ENCODE peak calls at places on chromosomes 13 and 19, in ten cellular contexts. One of them, this sample, is unnamed.
A peak's percentile ranks its signal among the peaks of the same experiment; 100 is the strongest.

GRCh38 chr13:26236306-26236705 is 14.2 kb upstream of the RNF6 start:
- DNase-seq in HFFc6: no peak
- DNase-seq in psoas muscle: no peak
- DNase-seq in AG04450: no peak
- DNase-seq in cardiac fibroblast: no peak
- DNase-seq in hepatocyte: no peak
- DNase-seq in thoracic aorta: no peak
- DNase-seq in dorsolateral prefrontal cortex: no peak
- DNase-seq in HCT116: no peak
- DNase-seq in pancreas: no peak
- DNase-seq in this sample: peak; percentile 51

GRCh38 chr19:13260883-13261653 is 110.9 kb downstream of the IER2 start:
- DNase-seq in AG04450: peak; percentile 54
- DNase-seq in HCT116: peak; percentile 94
- DNase-seq in HFFc6: peak; percentile 93
- DNase-seq in thoracic aorta: no peak
- DNase-seq in cardiac fibroblast: peak; percentile 60
- DNase-seq in psoas muscle: no peak
- DNase-seq in dorsolateral prefrontal cortex: no peak
- DNase-seq in pancreas: no peak
- DNase-seq in hepatocyte: peak; percentile 62
- DNase-seq in this sample: peak; percentile 88

GRCh38 chr13:24741016-24741662 is 22.8 kb upstream of the RNF17 start:
- DNase-seq in pancreas: peak; percentile 60
- DNase-seq in thoracic aorta: no peak
- DNase-seq in cardiac fibroblast: no peak
- DNase-seq in psoas muscle: no peak
- DNase-seq in HCT116: no peak
- DNase-seq in AG04450: no peak
- DNase-seq in HFFc6: no peak
- DNase-seq in dorsolateral prefrontal cortex: no peak
- DNase-seq in hepatocyte: no peak
- DNase-seq in this sample: no peak

GRCh38 chr13:38814331-38814730 is 127.5 kb downstream of the FREM2 start:
- DNase-seq in HFFc6: no peak
- DNase-seq in HCT116: no peak
- DNase-seq in hepatocyte: no peak
- DNase-seq in dorsolateral prefrontal cortex: no peak
- DNase-seq in cardiac fibroblast: no peak
- DNase-seq in AG04450: no peak
- DNase-seq in pancreas: no peak
- DNase-seq in thoracic aorta: no peak
- DNase-seq in psoas muscle: no peak
- DNase-seq in this sample: no peak

GRCh38 chr13:50222569-50223332 is 207.5 kb downstream of the KCNRG start:
- DNase-seq in hepatocyte: peak; percentile 44
- DNase-seq in psoas muscle: peak; percentile 80
- DNase-seq in AG04450: no peak
- DNase-seq in HCT116: no peak
- DNase-seq in cardiac fibroblast: peak; percentile 86
- DNase-seq in HFFc6: no peak
- DNase-seq in dorsolateral prefrontal cortex: peak; percentile 32
- DNase-seq in thoracic aorta: peak; percentile 31
- DNase-seq in pancreas: peak; percentile 71
- DNase-seq in this sample: peak; percentile 77

GRCh38 chr13:49629947-49630346 is 1.6 kb downstream of the ARL11 start:
- DNase-seq in hepatocyte: no peak
- DNase-seq in thoracic aorta: no peak
- DNase-seq in HFFc6: no peak
- DNase-seq in HCT116: no peak
- DNase-seq in pancreas: no peak
- DNase-seq in psoas muscle: no peak
- DNase-seq in dorsolateral prefrontal cortex: no peak
- DNase-seq in AG04450: no peak
- DNase-seq in cardiac fibroblast: no peak
- DNase-seq in this sample: no peak

GRCh38 chr19:36213793-36214387 is 575 bp downstream of the ZNF565 start:
- DNase-seq in AG04450: no peak
- DNase-seq in thoracic aorta: peak; percentile 14
- DNase-seq in dorsolateral prefrontal cortex: peak; percentile 35
- DNase-seq in cardiac fibroblast: peak; percentile 16
- DNase-seq in pancreas: no peak
- DNase-seq in psoas muscle: no peak
- DNase-seq in HCT116: no peak
- DNase-seq in HFFc6: peak; percentile 24
- DNase-seq in hepatocyte: peak; percentile 6
- DNase-seq in this sample: peak; percentile 4

GRCh38 chr13:47120284-47120683 is 223.4 kb upstream of the HTR2A start:
- DNase-seq in AG04450: no peak
- DNase-seq in psoas muscle: no peak
- DNase-seq in HCT116: no peak
- DNase-seq in hepatocyte: no peak
- DNase-seq in pancreas: peak; percentile 30
- DNase-seq in HFFc6: no peak
- DNase-seq in dorsolateral prefrontal cortex: no peak
- DNase-seq in thoracic aorta: no peak
- DNase-seq in cardiac fibroblast: no peak
- DNase-seq in this sample: no peak

GRCh38 chr19:13788991-13789390 is 6.3 kb upstream of the ZSWIM4 start:
- DNase-seq in cardiac fibroblast: peak; percentile 68
- DNase-seq in AG04450: no peak
- DNase-seq in thoracic aorta: peak; percentile 47
- DNase-seq in HCT116: no peak
- DNase-seq in HFFc6: no peak
- DNase-seq in hepatocyte: no peak
- DNase-seq in psoas muscle: no peak
- DNase-seq in pancreas: no peak
- DNase-seq in dorsolateral prefrontal cortex: no peak
- DNase-seq in this sample: peak; percentile 63

GRCh38 chr13:33263484-33263883 is 22.1 kb downstream of the STARD13 start:
- DNase-seq in psoas muscle: no peak
- DNase-seq in thoracic aorta: no peak
- DNase-seq in pancreas: no peak
- DNase-seq in cardiac fibroblast: no peak
- DNase-seq in dorsolateral prefrontal cortex: no peak
- DNase-seq in hepatocyte: no peak
- DNase-seq in HCT116: no peak
- DNase-seq in AG04450: no peak
- DNase-seq in HFFc6: no peak
- DNase-seq in this sample: no peak

GRCh38 chr13:33262554-33262953 is 23.0 kb downstream of the STARD13 start:
- DNase-seq in HCT116: no peak
- DNase-seq in cardiac fibroblast: no peak
- DNase-seq in thoracic aorta: no peak
- DNase-seq in AG04450: no peak
- DNase-seq in pancreas: no peak
- DNase-seq in dorsolateral prefrontal cortex: no peak
- DNase-seq in HFFc6: no peak
- DNase-seq in hepatocyte: peak; percentile 14
- DNase-seq in psoas muscle: no peak
- DNase-seq in this sample: no peak

GRCh38 chr13:33263976-33264619 is 21.5 kb downstream of the STARD13 start:
- DNase-seq in pancreas: no peak
- DNase-seq in HFFc6: peak; percentile 37
- DNase-seq in hepatocyte: no peak
- DNase-seq in thoracic aorta: no peak
- DNase-seq in HCT116: no peak
- DNase-seq in dorsolateral prefrontal cortex: no peak
- DNase-seq in cardiac fibroblast: no peak
- DNase-seq in psoas muscle: no peak
- DNase-seq in AG04450: no peak
- DNase-seq in this sample: no peak

GRCh38 chr13:33262069-33262487 is 23.5 kb downstream of the STARD13 start:
- DNase-seq in pancreas: no peak
- DNase-seq in cardiac fibroblast: no peak
- DNase-seq in HCT116: peak; percentile 66
- DNase-seq in dorsolateral prefrontal cortex: no peak
- DNase-seq in thoracic aorta: no peak
- DNase-seq in psoas muscle: peak; percentile 32
- DNase-seq in AG04450: no peak
- DNase-seq in HFFc6: peak; percentile 47
- DNase-seq in hepatocyte: peak; percentile 76
- DNase-seq in this sample: no peak

GRCh38 chr13:33262997-33263396 is 22.6 kb downstream of the STARD13 start:
- DNase-seq in HFFc6: no peak
- DNase-seq in dorsolateral prefrontal cortex: no peak
- DNase-seq in cardiac fibroblast: no peak
- DNase-seq in thoracic aorta: no peak
- DNase-seq in HCT116: no peak
- DNase-seq in hepatocyte: no peak
- DNase-seq in psoas muscle: no peak
- DNase-seq in AG04450: no peak
- DNase-seq in pancreas: no peak
- DNase-seq in this sample: no peak
- TF ChIP-seq CTCF in HFFc6: peak; percentile 61
- TF ChIP-seq CTCF in dorsolateral prefrontal cortex: peak; percentile 43
- TF ChIP-seq CTCF in cardiac fibroblast: peak; percentile 10
- TF ChIP-seq CTCF in thoracic aorta: no peak
- TF ChIP-seq CTCF in HCT116: no peak
- TF ChIP-seq CTCF in hepatocyte: no peak
- TF ChIP-seq CTCF in psoas muscle: no peak
- TF ChIP-seq CTCF in AG04450: no peak
- TF ChIP-seq CTCF in pancreas: no peak
- TF ChIP-seq CTCF in this sample: no peak

GRCh38 chr13:34634443-34634842 is 307.6 kb upstream of the NBEA start:
- DNase-seq in AG04450: no peak
- DNase-seq in cardiac fibroblast: no peak
- DNase-seq in dorsolateral prefrontal cortex: no peak
- DNase-seq in psoas muscle: no peak
- DNase-seq in pancreas: no peak
- DNase-seq in hepatocyte: no peak
- DNase-seq in thoracic aorta: no peak
- DNase-seq in HCT116: no peak
- DNase-seq in HFFc6: no peak
- DNase-seq in this sample: no peak
- TF ChIP-seq CTCF in AG04450: no peak
- TF ChIP-seq CTCF in cardiac fibroblast: no peak
- TF ChIP-seq CTCF in dorsolateral prefrontal cortex: no peak
- TF ChIP-seq CTCF in psoas muscle: no peak
- TF ChIP-seq CTCF in pancreas: no peak
- TF ChIP-seq CTCF in hepatocyte: no peak
- TF ChIP-seq CTCF in thoracic aorta: no peak
- TF ChIP-seq CTCF in HCT116: no peak
- TF ChIP-seq CTCF in HFFc6: no peak
- TF ChIP-seq CTCF in this sample: no peak

GRCh38 chr13:59176775-59177174 is 987.0 kb downstream of the DIAPH3 start:
- DNase-seq in HCT116: no peak
- DNase-seq in dorsolateral prefrontal cortex: no peak
- DNase-seq in hepatocyte: no peak
- DNase-seq in pancreas: no peak
- DNase-seq in HFFc6: no peak
- DNase-seq in AG04450: no peak
- DNase-seq in cardiac fibroblast: no peak
- DNase-seq in psoas muscle: no peak
- DNase-seq in thoracic aorta: no peak
- DNase-seq in this sample: no peak

GRCh38 chr13:59182241-59182640 is 981.5 kb downstream of the DIAPH3 start:
- DNase-seq in dorsolateral prefrontal cortex: no peak
- DNase-seq in psoas muscle: no peak
- DNase-seq in hepatocyte: no peak
- DNase-seq in HFFc6: no peak
- DNase-seq in HCT116: no peak
- DNase-seq in AG04450: no peak
- DNase-seq in cardiac fibroblast: no peak
- DNase-seq in thoracic aorta: no peak
- DNase-seq in pancreas: no peak
- DNase-seq in this sample: no peak

DNA sequence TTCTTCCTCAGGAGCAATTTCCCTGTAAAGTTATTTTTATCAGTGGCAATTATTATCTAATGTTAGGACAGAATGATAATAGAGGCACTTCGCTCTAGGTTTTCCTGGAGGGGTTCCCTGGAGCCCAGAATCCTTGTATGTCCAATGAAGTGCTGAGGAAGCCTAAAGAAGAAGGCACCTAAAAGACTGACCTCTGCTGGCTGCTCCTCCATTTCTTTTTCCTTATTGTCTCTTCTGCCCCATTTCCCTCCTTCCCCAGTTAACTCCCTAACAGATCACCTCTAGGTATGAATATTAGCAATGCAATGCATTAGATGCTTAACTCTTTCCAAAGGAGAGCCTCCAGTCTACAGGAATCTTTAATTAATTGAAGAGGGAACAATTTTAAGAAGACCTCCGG is 985.4 kb downstream of the DIAPH3 start:
- DNase-seq in psoas muscle: no peak
- DNase-seq in AG04450: no peak
- DNase-seq in HFFc6: no peak
- DNase-seq in thoracic aorta: no peak
- DNase-seq in HCT116: no peak
- DNase-seq in dorsolateral prefrontal cortex: no peak
- DNase-seq in cardiac fibroblast: peak; percentile 19
- DNase-seq in pancreas: no peak
- DNase-seq in hepatocyte: no peak
- DNase-seq in this sample: peak; percentile 29
- TF ChIP-seq CTCF in psoas muscle: no peak
- TF ChIP-seq CTCF in AG04450: peak; percentile 54
- TF ChIP-seq CTCF in HFFc6: peak; percentile 33
- TF ChIP-seq CTCF in thoracic aorta: no peak
- TF ChIP-seq CTCF in HCT116: no peak
- TF ChIP-seq CTCF in dorsolateral prefrontal cortex: peak; percentile 29
- TF ChIP-seq CTCF in cardiac fibroblast: peak; percentile 44
- TF ChIP-seq CTCF in pancreas: no peak
- TF ChIP-seq CTCF in hepatocyte: peak; percentile 25
- TF ChIP-seq CTCF in this sample: peak; percentile 47

GRCh38 chr19:28882818-28883217 is 330.1 kb downstream of the UQCRFS1 start:
- DNase-seq in thoracic aorta: no peak
- DNase-seq in hepatocyte: no peak
- DNase-seq in AG04450: no peak
- DNase-seq in HCT116: no peak
- DNase-seq in HFFc6: no peak
- DNase-seq in cardiac fibroblast: peak; percentile 5
- DNase-seq in dorsolateral prefrontal cortex: no peak
- DNase-seq in pancreas: no peak
- DNase-seq in psoas muscle: no peak
- DNase-seq in this sample: no peak
- TF ChIP-seq CTCF in thoracic aorta: no peak
- TF ChIP-seq CTCF in hepatocyte: no peak
- TF ChIP-seq CTCF in AG04450: no peak
- TF ChIP-seq CTCF in HCT116: no peak
- TF ChIP-seq CTCF in HFFc6: no peak
- TF ChIP-seq CTCF in cardiac fibroblast: no peak
- TF ChIP-seq CTCF in dorsolateral prefrontal cortex: no peak
- TF ChIP-seq CTCF in pancreas: no peak
- TF ChIP-seq CTCF in psoas muscle: no peak
- TF ChIP-seq CTCF in this sample: no peak

DNA sequence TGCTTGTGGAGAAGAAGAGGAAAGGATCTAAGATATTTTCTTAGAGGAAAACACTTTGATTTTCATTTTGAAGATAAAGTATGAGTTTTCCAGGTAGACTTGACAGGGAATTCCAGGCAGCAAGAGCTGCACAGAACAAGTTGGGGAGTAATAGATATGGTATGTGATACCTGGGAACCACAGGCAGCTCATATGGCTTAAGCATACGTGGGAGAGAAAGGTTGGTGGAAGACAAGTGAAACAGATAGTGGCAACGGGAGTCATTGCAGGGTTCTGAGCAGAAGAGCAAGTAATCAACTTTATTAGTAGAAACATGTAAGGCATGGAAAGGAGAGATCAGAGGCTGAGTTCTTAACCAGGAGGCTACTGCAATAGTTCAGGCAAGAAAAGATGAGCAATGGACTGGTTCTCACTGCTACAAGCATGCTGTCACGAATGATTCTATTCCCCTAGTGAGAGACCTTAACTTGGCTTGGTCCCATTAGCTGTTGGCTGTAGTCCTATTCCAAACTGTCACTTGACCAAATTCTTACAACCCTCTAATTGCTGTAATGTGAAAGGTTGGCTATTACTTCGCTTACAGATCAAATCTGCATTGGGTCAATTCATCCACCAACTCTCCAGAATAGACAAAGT is 217.9 kb downstream of the VWA8 start:
- DNase-seq in HCT116: no peak
- DNase-seq in hepatocyte: no peak
- DNase-seq in HFFc6: no peak
- DNase-seq in pancreas: no peak
- DNase-seq in thoracic aorta: no peak
- DNase-seq in dorsolateral prefrontal cortex: no peak
- DNase-seq in psoas muscle: no peak
- DNase-seq in cardiac fibroblast: no peak
- DNase-seq in AG04450: no peak
- DNase-seq in this sample: no peak
- TF ChIP-seq CTCF in HCT116: no peak
- TF ChIP-seq CTCF in hepatocyte: no peak
- TF ChIP-seq CTCF in HFFc6: no peak
- TF ChIP-seq CTCF in pancreas: no peak
- TF ChIP-seq CTCF in thoracic aorta: no peak
- TF ChIP-seq CTCF in dorsolateral prefrontal cortex: no peak
- TF ChIP-seq CTCF in psoas muscle: no peak
- TF ChIP-seq CTCF in cardiac fibroblast: no peak
- TF ChIP-seq CTCF in AG04450: no peak
- TF ChIP-seq CTCF in this sample: no peak